ENCODE peak calls at places on chromosomes 5 and 9, in ten cellular contexts. One of them, this sample, is unnamed.

GRCh38 chr9:110583237-110583636 is 3.7 kb upstream of the SVEP1 start:
- DNase-seq in GM23338: no peak
- DNase-seq in skeletal muscle cell: no peak
- DNase-seq in Peyer's patch: no peak
- DNase-seq in adipocyte: no peak
- DNase-seq in endodermal cell: no peak
- DNase-seq in kidney epithelial cell: no peak
- DNase-seq in RWPE2: no peak
- DNase-seq in left ventricle myocardium inferior: no peak
- DNase-seq in IMR-90: peak
- DNase-seq in this sample: no peak

GRCh38 chr5:150082364-150082763 is 4.0 kb downstream of the CSF1R start:
- DNase-seq in GM23338: no peak
- DNase-seq in skeletal muscle cell: no peak
- DNase-seq in Peyer's patch: no peak
- DNase-seq in adipocyte: no peak
- DNase-seq in endodermal cell: peak
- DNase-seq in kidney epithelial cell: no peak
- DNase-seq in RWPE2: no peak
- DNase-seq in left ventricle myocardium inferior: no peak
- DNase-seq in IMR-90: no peak
- DNase-seq in this sample: no peak

GRCh38 chr9:74078647-74079046 is 418.5 kb upstream of the RORB start:
- DNase-seq in GM23338: no peak
- DNase-seq in skeletal muscle cell: no peak
- DNase-seq in Peyer's patch: no peak
- DNase-seq in adipocyte: peak
- DNase-seq in endodermal cell: peak
- DNase-seq in kidney epithelial cell: peak
- DNase-seq in RWPE2: no peak
- DNase-seq in left ventricle myocardium inferior: no peak
- DNase-seq in IMR-90: no peak
- DNase-seq in this sample: no peak

GRCh38 chr5:63401434-63402046 is 560.7 kb downstream of the HTR1A start:
- DNase-seq in GM23338: peak
- DNase-seq in skeletal muscle cell: peak
- DNase-seq in Peyer's patch: no peak
- DNase-seq in adipocyte: peak
- DNase-seq in endodermal cell: peak
- DNase-seq in kidney epithelial cell: no peak
- DNase-seq in RWPE2: no peak
- DNase-seq in left ventricle myocardium inferior: peak
- DNase-seq in IMR-90: peak
- DNase-seq in this sample: peak

GRCh38 chr5:35131723-35132122 is 84.0 kb upstream of the AGXT2 start:
- DNase-seq in GM23338: no peak
- DNase-seq in skeletal muscle cell: no peak
- DNase-seq in Peyer's patch: no peak
- DNase-seq in adipocyte: no peak
- DNase-seq in endodermal cell: no peak
- DNase-seq in kidney epithelial cell: no peak
- DNase-seq in RWPE2: no peak
- DNase-seq in left ventricle myocardium inferior: no peak
- DNase-seq in IMR-90: peak
- DNase-seq in this sample: no peak

GRCh38 chr5:66171349-66172344 is 27.5 kb downstream of the SREK1 start:
- DNase-seq in GM23338: peak
- DNase-seq in skeletal muscle cell: peak
- DNase-seq in Peyer's patch: peak
- DNase-seq in adipocyte: peak
- DNase-seq in endodermal cell: no peak
- DNase-seq in kidney epithelial cell: peak
- DNase-seq in RWPE2: no peak
- DNase-seq in left ventricle myocardium inferior: no peak
- DNase-seq in IMR-90: peak
- DNase-seq in this sample: peak

GRCh38 chr9:26604076-26604662 is 288.4 kb downstream of the CAAP1 start:
- DNase-seq in GM23338: peak
- DNase-seq in skeletal muscle cell: no peak
- DNase-seq in Peyer's patch: no peak
- DNase-seq in adipocyte: no peak
- DNase-seq in endodermal cell: no peak
- DNase-seq in kidney epithelial cell: no peak
- DNase-seq in RWPE2: no peak
- DNase-seq in left ventricle myocardium inferior: no peak
- DNase-seq in IMR-90: no peak
- DNase-seq in this sample: no peak

GRCh38 chr5:173890195-173890951 is 2.2 kb downstream of the CPEB4 start:
- DNase-seq in GM23338: peak
- DNase-seq in skeletal muscle cell: no peak
- DNase-seq in Peyer's patch: no peak
- DNase-seq in adipocyte: no peak
- DNase-seq in endodermal cell: peak
- DNase-seq in kidney epithelial cell: no peak
- DNase-seq in RWPE2: no peak
- DNase-seq in left ventricle myocardium inferior: peak
- DNase-seq in IMR-90: peak
- DNase-seq in this sample: peak

GRCh38 chr5:17118631-17119030 is 98.8 kb upstream of the BASP1 start:
- DNase-seq in GM23338: no peak
- DNase-seq in skeletal muscle cell: peak
- DNase-seq in Peyer's patch: peak
- DNase-seq in adipocyte: peak
- DNase-seq in endodermal cell: no peak
- DNase-seq in kidney epithelial cell: peak
- DNase-seq in RWPE2: peak
- DNase-seq in left ventricle myocardium inferior: no peak
- DNase-seq in IMR-90: peak
- DNase-seq in this sample: peak

GRCh38 chr5:177469061-177469628 is 4.3 kb downstream of the DBN1 start:
- DNase-seq in GM23338: peak
- DNase-seq in skeletal muscle cell: no peak
- DNase-seq in Peyer's patch: no peak
- DNase-seq in adipocyte: peak
- DNase-seq in endodermal cell: peak
- DNase-seq in kidney epithelial cell: no peak
- DNase-seq in RWPE2: no peak
- DNase-seq in left ventricle myocardium inferior: peak
- DNase-seq in IMR-90: no peak
- DNase-seq in this sample: no peak

DNA sequence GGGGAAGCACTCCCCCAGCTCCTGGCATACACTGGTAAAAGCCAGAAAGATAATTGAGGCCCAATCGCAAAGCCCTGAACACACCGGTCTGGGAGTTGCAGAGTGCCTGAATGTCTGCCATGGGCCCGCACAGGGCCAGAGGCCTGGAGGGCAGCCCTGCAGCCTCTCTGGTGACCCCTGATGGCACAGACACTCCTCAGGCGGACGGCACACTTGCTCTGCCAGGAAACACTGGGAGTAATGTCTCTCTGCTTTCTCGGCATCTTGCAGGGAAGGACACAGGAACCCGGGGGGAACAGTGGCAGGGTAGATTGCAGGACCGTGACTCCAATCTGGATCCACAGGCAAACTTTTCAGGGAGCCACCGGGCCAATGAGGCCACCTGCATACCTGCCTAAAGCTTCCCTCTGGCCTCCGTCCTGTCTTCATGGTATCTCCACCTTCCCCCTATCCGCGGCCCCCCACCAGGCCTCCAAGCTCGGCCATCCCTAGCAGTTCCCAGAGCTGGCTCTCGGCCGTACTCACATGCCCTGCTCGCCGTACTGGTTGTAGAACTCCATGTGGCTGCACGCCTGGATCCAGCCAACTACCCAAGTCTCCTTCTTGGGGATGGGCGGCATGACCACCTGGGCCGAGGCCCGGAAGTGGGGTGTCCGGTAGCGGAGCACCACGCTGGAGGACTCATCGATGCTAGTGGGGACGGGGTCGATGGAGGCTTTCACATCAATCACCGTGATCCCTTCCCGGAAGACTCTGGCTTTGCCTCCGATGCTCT is 791 bp downstream of the FAM78A start:
- DNase-seq in GM23338: peak
- DNase-seq in skeletal muscle cell: no peak
- DNase-seq in Peyer's patch: peak
- DNase-seq in adipocyte: no peak
- DNase-seq in endodermal cell: peak
- DNase-seq in kidney epithelial cell: no peak
- DNase-seq in RWPE2: no peak
- DNase-seq in left ventricle myocardium inferior: peak
- DNase-seq in IMR-90: no peak
- DNase-seq in this sample: no peak
- H3K4me3 ChIP-seq in GM23338: peak
- H3K4me3 ChIP-seq in skeletal muscle cell: no peak
- H3K4me3 ChIP-seq in Peyer's patch: peak
- H3K4me3 ChIP-seq in adipocyte: no peak
- H3K4me3 ChIP-seq in endodermal cell: no peak
- H3K4me3 ChIP-seq in kidney epithelial cell: no peak
- H3K4me3 ChIP-seq in RWPE2: no peak
- H3K4me3 ChIP-seq in left ventricle myocardium inferior: peak
- H3K4me3 ChIP-seq in IMR-90: no peak
- H3K4me3 ChIP-seq in this sample: no peak

DNA sequence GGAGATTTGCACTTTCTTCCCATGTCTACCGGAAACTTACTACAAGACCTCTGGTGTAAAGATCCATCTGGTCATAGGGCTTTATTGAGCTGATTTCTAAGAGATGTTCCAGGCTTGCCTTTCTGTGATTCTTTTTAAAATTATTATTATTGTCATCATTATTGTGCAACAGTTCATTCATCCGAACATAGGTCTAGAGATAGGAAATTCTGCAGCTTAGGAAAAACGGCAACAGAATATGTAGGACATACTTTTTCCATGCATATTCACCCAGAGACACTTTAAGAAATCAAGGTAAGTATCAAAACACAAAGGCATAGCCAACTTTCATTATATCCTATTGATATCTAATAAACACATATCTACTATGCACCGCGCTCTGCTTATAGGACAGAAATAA is 378.2 kb upstream of the KLF4 start:
- DNase-seq in GM23338: no peak
- DNase-seq in skeletal muscle cell: no peak
- DNase-seq in Peyer's patch: no peak
- DNase-seq in adipocyte: no peak
- DNase-seq in endodermal cell: no peak
- DNase-seq in kidney epithelial cell: no peak
- DNase-seq in RWPE2: no peak
- DNase-seq in left ventricle myocardium inferior: no peak
- DNase-seq in IMR-90: no peak
- DNase-seq in this sample: no peak
- H3K4me3 ChIP-seq in GM23338: no peak
- H3K4me3 ChIP-seq in skeletal muscle cell: no peak
- H3K4me3 ChIP-seq in Peyer's patch: no peak
- H3K4me3 ChIP-seq in adipocyte: no peak
- H3K4me3 ChIP-seq in endodermal cell: no peak
- H3K4me3 ChIP-seq in kidney epithelial cell: no peak
- H3K4me3 ChIP-seq in RWPE2: no peak
- H3K4me3 ChIP-seq in left ventricle myocardium inferior: no peak
- H3K4me3 ChIP-seq in IMR-90: no peak
- H3K4me3 ChIP-seq in this sample: no peak

GRCh38 chr9:136882109-136882946 is 4.0 kb upstream of the TRAF2 start:
- DNase-seq in GM23338: no peak
- DNase-seq in skeletal muscle cell: peak
- DNase-seq in Peyer's patch: peak
- DNase-seq in adipocyte: peak
- DNase-seq in endodermal cell: peak
- DNase-seq in kidney epithelial cell: peak
- DNase-seq in RWPE2: peak
- DNase-seq in left ventricle myocardium inferior: no peak
- DNase-seq in IMR-90: peak
- DNase-seq in this sample: no peak
- H3K4me3 ChIP-seq in GM23338: no peak
- H3K4me3 ChIP-seq in skeletal muscle cell: peak
- H3K4me3 ChIP-seq in Peyer's patch: peak
- H3K4me3 ChIP-seq in adipocyte: peak
- H3K4me3 ChIP-seq in endodermal cell: no peak
- H3K4me3 ChIP-seq in kidney epithelial cell: no peak
- H3K4me3 ChIP-seq in RWPE2: peak
- H3K4me3 ChIP-seq in left ventricle myocardium inferior: peak
- H3K4me3 ChIP-seq in IMR-90: no peak
- H3K4me3 ChIP-seq in this sample: no peak

GRCh38 chr5:151218177-151218576 is 5.7 kb downstream of the CCDC69 start:
- DNase-seq in GM23338: no peak
- DNase-seq in skeletal muscle cell: no peak
- DNase-seq in Peyer's patch: peak
- DNase-seq in adipocyte: no peak
- DNase-seq in endodermal cell: no peak
- DNase-seq in kidney epithelial cell: no peak
- DNase-seq in RWPE2: no peak
- DNase-seq in left ventricle myocardium inferior: no peak
- DNase-seq in IMR-90: no peak
- DNase-seq in this sample: no peak

GRCh38 chr5:151213803-151214613 is 9.9 kb downstream of the CCDC69 start:
- DNase-seq in GM23338: peak
- DNase-seq in skeletal muscle cell: no peak
- DNase-seq in Peyer's patch: peak
- DNase-seq in adipocyte: peak
- DNase-seq in endodermal cell: peak
- DNase-seq in kidney epithelial cell: no peak
- DNase-seq in RWPE2: peak
- DNase-seq in left ventricle myocardium inferior: peak
- DNase-seq in IMR-90: no peak
- DNase-seq in this sample: no peak

GRCh38 chr5:151216781-151217180 is 7.1 kb downstream of the CCDC69 start:
- DNase-seq in GM23338: no peak
- DNase-seq in skeletal muscle cell: no peak
- DNase-seq in Peyer's patch: peak
- DNase-seq in adipocyte: no peak
- DNase-seq in endodermal cell: no peak
- DNase-seq in kidney epithelial cell: no peak
- DNase-seq in RWPE2: peak
- DNase-seq in left ventricle myocardium inferior: no peak
- DNase-seq in IMR-90: no peak
- DNase-seq in this sample: no peak

GRCh38 chr5:151214614-151215545 is 9.0 kb downstream of the CCDC69 start:
- DNase-seq in GM23338: no peak
- DNase-seq in skeletal muscle cell: no peak
- DNase-seq in Peyer's patch: peak
- DNase-seq in adipocyte: no peak
- DNase-seq in endodermal cell: peak
- DNase-seq in kidney epithelial cell: no peak
- DNase-seq in RWPE2: peak
- DNase-seq in left ventricle myocardium inferior: no peak
- DNase-seq in IMR-90: no peak
- DNase-seq in this sample: no peak

DNA sequence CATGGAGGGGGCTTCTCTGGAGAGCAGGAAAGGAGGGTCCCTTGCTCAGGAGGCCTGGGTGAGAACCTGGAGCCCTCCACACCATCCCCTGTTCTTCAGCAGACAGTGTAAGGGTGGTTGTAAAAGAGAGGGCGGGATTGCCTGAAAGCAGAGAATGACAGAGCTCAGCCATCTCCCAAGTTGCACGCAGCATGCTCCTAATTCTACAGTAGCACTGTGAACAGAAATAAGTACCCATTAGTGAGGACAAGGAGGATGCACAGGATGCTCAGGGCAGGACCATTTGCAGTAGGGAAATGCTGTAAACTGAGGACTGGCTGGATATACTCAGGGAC is 8.4 kb downstream of the CCDC69 start:
- DNase-seq in GM23338: no peak
- DNase-seq in skeletal muscle cell: no peak
- DNase-seq in Peyer's patch: no peak
- DNase-seq in adipocyte: no peak
- DNase-seq in endodermal cell: no peak
- DNase-seq in kidney epithelial cell: no peak
- DNase-seq in RWPE2: no peak
- DNase-seq in left ventricle myocardium inferior: no peak
- DNase-seq in IMR-90: no peak
- DNase-seq in this sample: no peak
- H3K4me3 ChIP-seq in GM23338: no peak
- H3K4me3 ChIP-seq in skeletal muscle cell: no peak
- H3K4me3 ChIP-seq in Peyer's patch: no peak
- H3K4me3 ChIP-seq in adipocyte: no peak
- H3K4me3 ChIP-seq in endodermal cell: no peak
- H3K4me3 ChIP-seq in kidney epithelial cell: no peak
- H3K4me3 ChIP-seq in RWPE2: no peak
- H3K4me3 ChIP-seq in left ventricle myocardium inferior: no peak
- H3K4me3 ChIP-seq in IMR-90: no peak
- H3K4me3 ChIP-seq in this sample: no peak

This sample was measured in BE2C.